ENCODE peak calls at places on chromosomes 6 and 20, in five cellular contexts. W is GM18507, F is coronary artery, U is GM03348, R is H7. B is an unnamed sample.

GRCh38 chr6:164337024-164337924 is 922.8 kb downstream of the QKI start:
- DNase-seq in W (no peak), F (no peak), U (no peak), R (peak; percentile 9), B (no peak)

GRCh38 chr6:38391909-38392614 is 247.7 kb downstream of the BTBD9 start:
- DNase-seq in W (no peak), F (no peak), U (peak; percentile 8), R (no peak), B (no peak)

GRCh38 chr20:39117486-39117885 is 155.3 kb downstream of the DHX35 start:
- DNase-seq in W (no peak), F (no peak), U (no peak), R (no peak), B (no peak)

GRCh38 chr20:46011631-46012482 is 3.1 kb downstream of the MMP9 start:
- DNase-seq in W (no peak), F (no peak), U (no peak), R (peak; percentile 96), B (no peak)

GRCh38 chr6:155693573-155694428 is 238.2 kb upstream of the NOX3 start:
- DNase-seq in W (no peak), F (no peak), U (no peak), R (no peak), B (no peak)

GRCh38 chr20:1803216-1804128 is 91.7 kb upstream of the SIRPA start:
- DNase-seq in W (peak; percentile 35), F (peak; percentile 74), U (peak; percentile 55), R (peak; percentile 87), B (no peak)

GRCh38 chr6:1689141-1689540 is 79.4 kb downstream of the FOXC1 start:
- DNase-seq in W (no peak), F (no peak), U (peak; percentile 24), R (no peak), B (no peak)

GRCh38 chr6:141925001-141925400 is 207.7 kb upstream of the GJE1 start:
- DNase-seq in W (no peak), F (no peak), U (peak; percentile 5), R (no peak), B (no peak)

GRCh38 chr6:35707714-35708407 is 19.1 kb upstream of the FKBP5 start:
- DNase-seq in W (no peak), F (no peak), U (no peak), R (no peak), B (peak; percentile 6)

GRCh38 chr6:24543683-24544082 is 48.9 kb downstream of the ALDH5A1 start:
- DNase-seq in W (no peak), F (no peak), U (no peak), R (no peak), B (no peak)

GRCh38 chr6:4225207-4225872 is 90.0 kb upstream of the ECI2 start:
- DNase-seq in W (no peak), F (no peak), U (no peak), R (no peak), B (no peak)

GRCh38 chr6:61886608-61887259 is 399.3 kb downstream of the KHDRBS2 start:
- DNase-seq in W (no peak), F (no peak), U (no peak), R (no peak), B (no peak)

GRCh38 chr6:166277021-166277420 is 31.2 kb downstream of the PRR18 start:
- DNase-seq in W (no peak), F (no peak), U (peak; percentile 36), R (peak; percentile 46), B (no peak)

GRCh38 chr6:41375598-41376151 is 40.3 kb downstream of the NCR2 start:
- DNase-seq in W (no peak), F (no peak), U (no peak), R (peak; percentile 68), B (no peak)

GRCh38 chr20:44803383-44803941 is 6.9 kb downstream of the RIMS4 start:
- DNase-seq in W (no peak), F (no peak), U (no peak), R (no peak), B (peak; percentile 45)

GRCh38 chr20:46178891-46179290 is 60.8 kb downstream of the CD40 start:
- DNase-seq in W (no peak), F (no peak), U (no peak), R (no peak), B (no peak)

GRCh38 chr20:60095456-60095855 is 137.2 kb downstream of the CDH26 start:
- DNase-seq in W (no peak), F (no peak), U (no peak), R (no peak), B (no peak)

GRCh38 chr20:9945406-9945805 is 89.4 kb upstream of the ANKEF1 start:
- DNase-seq in W (no peak), F (no peak), U (no peak), R (no peak), B (no peak)

GRCh38 chr6:41371461-41371991 is 36.1 kb downstream of the NCR2 start:
- DNase-seq in W (no peak), F (no peak), U (peak; percentile 68), R (peak; percentile 83), B (no peak)

GRCh38 chr6:152146385-152146784 is 338.9 kb downstream of the ESR1 start:
- DNase-seq in W (no peak), F (no peak), U (peak; percentile 82), R (no peak), B (no peak)

GRCh38 chr20:15342987-15343639 is 1005.7 kb upstream of the FLRT3 start:
- DNase-seq in W (no peak), F (no peak), U (no peak), R (no peak), B (no peak)

GRCh38 chr20:21360686-21361085 is 36.6 kb downstream of the NKX2-4 start:
- DNase-seq in W (no peak), F (no peak), U (no peak), R (no peak), B (no peak)

GRCh38 chr6:8180327-8181161 is 78.2 kb upstream of the EEF1E1 start:
- DNase-seq in W (no peak), F (no peak), U (peak; percentile 90), R (peak; percentile 69), B (no peak)

GRCh38 chr20:49392745-49393144 is 89.7 kb downstream of the KCNB1 start:
- DNase-seq in W (no peak), F (no peak), U (no peak), R (no peak), B (no peak)

GRCh38 chr20:8946036-8946926 is 122.6 kb upstream of the PLCB4 start:
- DNase-seq in W (no peak), F (no peak), U (no peak), R (no peak), B (no peak)

GRCh38 chr6:110703906-110704594 is 111.2 kb downstream of the CDK19 start:
- DNase-seq in W (no peak), F (no peak), U (peak; percentile 15), R (no peak), B (no peak)

GRCh38 chr20:62792940-62793756 is 3.1 kb upstream of the MRGBP start:
- DNase-seq in W (no peak), F (no peak), U (no peak), R (peak; percentile 84), B (no peak)

GRCh38 chr6:33684983-33685382 is 26.5 kb downstream of the UQCC2 start:
- DNase-seq in W (no peak), F (no peak), U (no peak), R (peak; percentile 61), B (no peak)

GRCh38 chr20:60254901-60255411 is 296.7 kb downstream of the CDH26 start:
- DNase-seq in W (no peak), F (no peak), U (peak; percentile 64), R (no peak), B (no peak)